ENCODE peak calls at places on chromosomes 12 and 14, in six cellular contexts. One of them, this sample, is unnamed.

GRCh38 chr12:11727133-11727664 is 77.7 kb downstream of the ETV6 start:
- DNase-seq in GM12891: no peak
- DNase-seq in HepG2: peak; percentile 56
- DNase-seq in K562: no peak
- DNase-seq in GM12878: peak; percentile 87
- DNase-seq in H1: no peak
- DNase-seq in this sample: no peak

GRCh38 chr14:55832122-55832911 is 252.3 kb downstream of the KTN1 start:
- DNase-seq in GM12891: no peak
- DNase-seq in HepG2: peak; percentile 81
- DNase-seq in K562: no peak
- DNase-seq in GM12878: no peak
- DNase-seq in H1: no peak
- DNase-seq in this sample: no peak

GRCh38 chr12:104276192-104277131 is 27.1 kb upstream of the EID3 start:
- DNase-seq in GM12891: no peak
- DNase-seq in HepG2: no peak
- DNase-seq in K562: no peak
- DNase-seq in GM12878: no peak
- DNase-seq in H1: no peak
- DNase-seq in this sample: peak; percentile 23

GRCh38 chr12:2397356-2398045 is 344.7 kb downstream of the CACNA1C start:
- DNase-seq in GM12891: no peak
- DNase-seq in HepG2: peak; percentile 11
- DNase-seq in K562: no peak
- DNase-seq in GM12878: no peak
- DNase-seq in H1: no peak
- DNase-seq in this sample: no peak

GRCh38 chr14:50343424-50343823 is 31.3 kb downstream of the DMAC2L start:
- DNase-seq in GM12891: no peak
- DNase-seq in HepG2: no peak
- DNase-seq in K562: no peak
- DNase-seq in GM12878: no peak
- DNase-seq in H1: no peak
- DNase-seq in this sample: no peak

GRCh38 chr12:116759783-116760581 is 21.9 kb downstream of the RNFT2 start:
- DNase-seq in GM12891: no peak
- DNase-seq in HepG2: no peak
- DNase-seq in K562: peak; percentile 81
- DNase-seq in GM12878: no peak
- DNase-seq in H1: peak; percentile 85
- DNase-seq in this sample: no peak

GRCh38 chr12:110754101-110754793 is 11.6 kb upstream of the PPP1CC start:
- DNase-seq in GM12891: no peak
- DNase-seq in HepG2: no peak
- DNase-seq in K562: no peak
- DNase-seq in GM12878: no peak
- DNase-seq in H1: no peak
- DNase-seq in this sample: no peak

GRCh38 chr12:23504043-23504442 is 445.4 kb downstream of the SOX5 start:
- DNase-seq in GM12891: no peak
- DNase-seq in HepG2: no peak
- DNase-seq in K562: peak; percentile 45
- DNase-seq in GM12878: no peak
- DNase-seq in H1: no peak
- DNase-seq in this sample: no peak

GRCh38 chr12:82818276-82819035 is 131.8 kb downstream of the TMTC2 start:
- DNase-seq in GM12891: no peak
- DNase-seq in HepG2: no peak
- DNase-seq in K562: no peak
- DNase-seq in GM12878: no peak
- DNase-seq in H1: no peak
- DNase-seq in this sample: no peak

GRCh38 chr14:94088516-94088915 is 7.4 kb downstream of the IFI27L1 start:
- DNase-seq in GM12891: no peak
- DNase-seq in HepG2: no peak
- DNase-seq in K562: no peak
- DNase-seq in GM12878: no peak
- DNase-seq in H1: no peak
- DNase-seq in this sample: no peak

GRCh38 chr12:20403230-20403629 is 34.9 kb downstream of the PDE3A start:
- DNase-seq in GM12891: no peak
- DNase-seq in HepG2: no peak
- DNase-seq in K562: no peak
- DNase-seq in GM12878: no peak
- DNase-seq in H1: no peak
- DNase-seq in this sample: no peak

GRCh38 chr12:19577131-19577530 is 137.8 kb downstream of the AEBP2 start:
- DNase-seq in GM12891: no peak
- DNase-seq in HepG2: no peak
- DNase-seq in K562: no peak
- DNase-seq in GM12878: no peak
- DNase-seq in H1: no peak
- DNase-seq in this sample: no peak

GRCh38 chr12:4974217-4974616 is 64.5 kb downstream of the KCNA1 start:
- DNase-seq in GM12891: no peak
- DNase-seq in HepG2: no peak
- DNase-seq in K562: no peak
- DNase-seq in GM12878: no peak
- DNase-seq in H1: no peak
- DNase-seq in this sample: no peak

GRCh38 chr14:33016611-33017010 is 77.9 kb downstream of the NPAS3 start:
- DNase-seq in GM12891: no peak
- DNase-seq in HepG2: no peak
- DNase-seq in K562: no peak
- DNase-seq in GM12878: no peak
- DNase-seq in H1: no peak
- DNase-seq in this sample: no peak

GRCh38 chr12:43789941-43790340 is 16.2 kb downstream of the TWF1 start:
- DNase-seq in GM12891: no peak
- DNase-seq in HepG2: no peak
- DNase-seq in K562: no peak
- DNase-seq in GM12878: no peak
- DNase-seq in H1: no peak
- DNase-seq in this sample: no peak

DNA sequence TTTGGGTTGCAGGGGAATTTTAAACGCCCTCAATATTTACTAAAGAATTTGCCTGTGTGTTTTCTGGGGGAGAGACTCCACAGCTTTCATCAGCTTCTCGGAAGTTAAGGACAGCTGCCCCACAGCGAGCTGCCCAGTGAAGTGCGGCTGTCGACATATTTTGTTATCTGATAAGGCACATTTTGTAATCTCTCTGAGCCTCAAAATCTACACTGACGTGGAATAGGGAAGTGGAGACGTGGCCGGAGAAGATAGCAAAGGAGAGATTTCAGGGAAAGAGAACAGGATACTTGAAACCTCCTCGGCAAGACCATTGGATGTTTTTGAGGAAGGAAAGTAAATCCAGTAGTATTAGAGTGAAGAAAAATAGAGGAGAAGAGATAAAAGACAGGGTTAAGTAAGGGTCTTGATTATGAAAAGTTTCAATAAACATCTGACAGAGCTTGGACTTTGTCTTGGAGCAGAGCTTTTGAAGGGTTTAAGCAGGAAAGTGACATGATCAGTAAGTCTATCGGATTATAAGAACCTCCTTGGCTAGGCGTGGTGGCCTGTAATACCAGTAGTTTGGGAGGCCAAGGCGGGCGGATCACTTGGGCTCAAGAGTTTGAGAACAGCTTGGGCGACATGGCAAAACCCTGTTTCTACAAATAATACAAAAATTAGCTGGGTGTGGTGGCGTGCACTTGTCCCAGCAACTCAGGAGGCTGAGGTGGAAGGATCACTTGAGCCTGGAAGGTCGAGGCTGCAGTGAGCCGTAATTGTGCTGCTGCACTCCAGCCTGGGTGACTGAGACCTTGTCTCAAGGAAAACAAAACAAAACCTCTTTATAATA is 1.1 kb downstream of the POLR3B start:
- DNase-seq in GM12891: no peak
- DNase-seq in HepG2: peak; percentile 78
- DNase-seq in K562: peak; percentile 83
- DNase-seq in GM12878: no peak
- DNase-seq in H1: no peak
- DNase-seq in this sample: no peak
- TF ChIP-seq POLR2A in GM12891: no peak
- TF ChIP-seq POLR2A in HepG2: no peak
- TF ChIP-seq POLR2A in K562: no peak
- TF ChIP-seq POLR2A in GM12878: no peak
- TF ChIP-seq POLR2A in H1: no peak
- TF ChIP-seq POLR2A in this sample: no peak

DNA sequence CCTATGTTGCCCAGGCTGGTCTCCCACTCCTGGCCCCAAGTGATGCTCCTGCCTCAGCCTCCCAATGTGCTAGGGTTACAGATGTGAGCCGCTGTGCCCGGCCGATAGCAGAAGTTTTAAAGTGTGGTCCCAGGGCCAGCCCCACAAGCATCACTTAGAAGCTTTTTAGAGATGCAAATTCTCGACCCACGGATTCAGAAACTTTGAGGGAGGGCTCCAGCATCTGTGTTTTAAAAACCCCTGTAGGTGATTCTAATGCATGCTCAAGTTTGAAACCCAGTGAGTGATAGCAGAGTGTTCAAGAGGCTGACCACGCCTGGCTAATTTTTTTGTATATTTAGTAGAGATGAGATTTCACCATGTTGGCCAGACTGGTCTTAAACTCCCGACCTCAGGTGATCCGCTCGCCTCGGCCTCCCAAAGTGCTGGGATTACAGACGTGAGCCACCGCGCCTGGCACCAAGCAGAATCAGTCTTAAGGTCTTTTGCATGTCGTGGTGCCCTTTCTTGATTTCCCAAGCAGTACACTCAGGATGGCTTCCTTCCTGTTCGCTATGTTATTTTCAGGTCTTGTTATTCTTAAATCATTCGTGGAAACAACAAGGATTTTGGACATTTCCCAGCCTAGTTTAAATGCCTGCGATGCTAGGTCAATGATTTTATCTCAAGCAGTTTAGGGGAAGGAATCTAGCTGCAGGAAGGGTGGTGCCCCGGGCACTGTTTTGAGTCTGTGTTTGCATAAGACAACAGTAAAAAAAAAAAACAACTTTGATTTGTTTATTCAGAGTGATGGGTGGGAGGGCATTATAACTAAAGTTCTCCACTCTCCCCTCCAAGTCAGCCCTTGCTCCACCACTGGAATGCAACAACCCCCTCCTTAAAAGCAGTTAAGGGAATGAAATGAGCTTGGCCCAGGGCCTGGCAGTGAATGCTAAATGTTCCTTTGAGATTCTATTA is 9.2 kb upstream of the RILPL2 start:
- DNase-seq in GM12891: no peak
- DNase-seq in HepG2: no peak
- DNase-seq in K562: no peak
- DNase-seq in GM12878: no peak
- DNase-seq in H1: no peak
- DNase-seq in this sample: no peak
- TF ChIP-seq POLR2AphosphoS5 in GM12891: no peak
- TF ChIP-seq POLR2AphosphoS5 in HepG2: no peak
- TF ChIP-seq POLR2AphosphoS5 in K562: no peak
- TF ChIP-seq POLR2AphosphoS5 in GM12878: no peak
- TF ChIP-seq POLR2AphosphoS5 in H1: no peak
- TF ChIP-seq POLR2AphosphoS5 in this sample: no peak

DNA sequence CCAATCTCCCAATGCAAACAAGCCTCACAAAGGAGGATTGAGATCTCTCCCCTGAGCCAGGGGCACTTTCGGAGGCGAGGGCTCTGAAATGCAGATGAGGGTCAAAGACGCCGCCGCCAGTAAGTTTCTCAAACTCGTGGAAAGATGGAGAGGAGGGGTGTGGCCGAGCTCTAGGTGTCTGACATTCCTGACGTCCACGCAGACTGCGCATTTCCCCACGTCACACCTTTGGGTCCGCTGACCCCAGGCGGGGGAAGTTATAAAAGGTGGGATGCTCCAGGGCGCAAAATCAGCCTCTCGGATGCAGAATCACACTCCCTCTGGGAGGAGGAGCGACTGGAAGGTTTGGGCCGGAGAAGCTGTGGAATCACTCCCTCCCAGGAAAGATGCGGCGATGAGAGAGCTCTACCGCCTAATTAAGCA is 2.1 kb downstream of the COL2A1 start:
- DNase-seq in GM12891: no peak
- DNase-seq in HepG2: no peak
- DNase-seq in K562: no peak
- DNase-seq in GM12878: no peak
- DNase-seq in H1: peak; percentile 66
- DNase-seq in this sample: no peak
- TF ChIP-seq TAF1 in GM12891: no peak
- TF ChIP-seq TAF1 in HepG2: no peak
- TF ChIP-seq TAF1 in K562: no peak
- TF ChIP-seq TAF1 in GM12878: no peak
- TF ChIP-seq TAF1 in H1: no peak
- TF ChIP-seq TAF1 in this sample: no peak

GRCh38 chr14:104651876-104652260 is 37.5 kb upstream of the INF2 start:
- DNase-seq in GM12891: no peak
- DNase-seq in HepG2: no peak
- DNase-seq in K562: no peak
- DNase-seq in GM12878: no peak
- DNase-seq in H1: no peak
- DNase-seq in this sample: no peak

GRCh38 chr14:104652386-104652785 is 37.0 kb upstream of the INF2 start:
- DNase-seq in GM12891: no peak
- DNase-seq in HepG2: no peak
- DNase-seq in K562: no peak
- DNase-seq in GM12878: no peak
- DNase-seq in H1: no peak
- DNase-seq in this sample: no peak

GRCh38 chr14:104656014-104656714 is 33.3 kb upstream of the INF2 start:
- DNase-seq in GM12891: no peak
- DNase-seq in HepG2: no peak
- DNase-seq in K562: no peak
- DNase-seq in GM12878: no peak
- DNase-seq in H1: no peak
- DNase-seq in this sample: no peak

GRCh38 chr14:104655128-104655848 is 34.1 kb upstream of the INF2 start:
- DNase-seq in GM12891: no peak
- DNase-seq in HepG2: no peak
- DNase-seq in K562: no peak
- DNase-seq in GM12878: no peak
- DNase-seq in H1: no peak
- DNase-seq in this sample: no peak

GRCh38 chr14:104654119-104654518 is 35.3 kb upstream of the INF2 start:
- DNase-seq in GM12891: no peak
- DNase-seq in HepG2: peak; percentile 79
- DNase-seq in K562: no peak
- DNase-seq in GM12878: no peak
- DNase-seq in H1: no peak
- DNase-seq in this sample: no peak
- TF ChIP-seq POLR2A in GM12891: no peak
- TF ChIP-seq POLR2A in HepG2: no peak
- TF ChIP-seq POLR2A in K562: no peak
- TF ChIP-seq POLR2A in GM12878: no peak
- TF ChIP-seq POLR2A in H1: no peak
- TF ChIP-seq POLR2A in this sample: no peak